ENCODE peak calls at places on chromosomes 5 and 9, in seven cellular contexts. One of them, this sample, is unnamed.

GRCh38 chr9:114989600-114990410 is 59.4 kb upstream of the TNFSF8 start:
- DNase-seq in Right ventricle myocardium superior: no peak
- DNase-seq in chondrocyte: no peak
- DNase-seq in cardiac muscle cell: no peak
- DNase-seq in RPMI8226: no peak
- DNase-seq in NCI-H510A treated with DMSO at 0.1 percent for 48 hours: no peak
- DNase-seq in SIG-M5: no peak
- DNase-seq in this sample: peak

GRCh38 chr9:33161011-33161588 is 6.0 kb downstream of the B4GALT1 start:
- DNase-seq in cardiac muscle cell: no peak
- DNase-seq in chondrocyte: no peak
- DNase-seq in Right ventricle myocardium superior: peak
- DNase-seq in NCI-H510A treated with DMSO at 0.1 percent for 48 hours: no peak
- DNase-seq in RPMI8226: peak
- DNase-seq in SIG-M5: no peak
- DNase-seq in this sample: no peak

GRCh38 chr5:87393331-87393730 is 19.4 kb downstream of the CCNH start:
- DNase-seq in SIG-M5: no peak
- DNase-seq in Right ventricle myocardium superior: no peak
- DNase-seq in RPMI8226: no peak
- DNase-seq in NCI-H510A treated with DMSO at 0.1 percent for 48 hours: no peak
- DNase-seq in cardiac muscle cell: no peak
- DNase-seq in chondrocyte: no peak
- DNase-seq in this sample: no peak

GRCh38 chr5:146426853-146427618 is 20.1 kb upstream of the TCERG1 start:
- DNase-seq in RPMI8226: peak
- DNase-seq in SIG-M5: no peak
- DNase-seq in NCI-H510A treated with DMSO at 0.1 percent for 48 hours: peak
- DNase-seq in chondrocyte: no peak
- DNase-seq in cardiac muscle cell: peak
- DNase-seq in Right ventricle myocardium superior: no peak
- DNase-seq in this sample: no peak

GRCh38 chr5:11191673-11192072 is 430.6 kb upstream of the DAP start:
- DNase-seq in NCI-H510A treated with DMSO at 0.1 percent for 48 hours: no peak
- DNase-seq in chondrocyte: no peak
- DNase-seq in RPMI8226: no peak
- DNase-seq in cardiac muscle cell: no peak
- DNase-seq in SIG-M5: no peak
- DNase-seq in Right ventricle myocardium superior: no peak
- DNase-seq in this sample: no peak

GRCh38 chr5:45454114-45454513 is 242.1 kb downstream of the HCN1 start:
- DNase-seq in cardiac muscle cell: peak
- DNase-seq in SIG-M5: no peak
- DNase-seq in chondrocyte: no peak
- DNase-seq in Right ventricle myocardium superior: no peak
- DNase-seq in RPMI8226: peak
- DNase-seq in NCI-H510A treated with DMSO at 0.1 percent for 48 hours: peak
- DNase-seq in this sample: no peak

GRCh38 chr5:144794922-144795321 is 624.2 kb downstream of the KCTD16 start:
- DNase-seq in Right ventricle myocardium superior: no peak
- DNase-seq in NCI-H510A treated with DMSO at 0.1 percent for 48 hours: no peak
- DNase-seq in RPMI8226: no peak
- DNase-seq in cardiac muscle cell: no peak
- DNase-seq in chondrocyte: no peak
- DNase-seq in SIG-M5: no peak
- DNase-seq in this sample: no peak

GRCh38 chr5:31934156-31934555 is 240.0 kb downstream of the GOLPH3 start:
- DNase-seq in chondrocyte: no peak
- DNase-seq in RPMI8226: no peak
- DNase-seq in SIG-M5: no peak
- DNase-seq in NCI-H510A treated with DMSO at 0.1 percent for 48 hours: no peak
- DNase-seq in Right ventricle myocardium superior: no peak
- DNase-seq in cardiac muscle cell: no peak
- DNase-seq in this sample: no peak

GRCh38 chr9:123663529-123663928 is 266.4 kb downstream of the DENND1A start:
- DNase-seq in chondrocyte: no peak
- DNase-seq in SIG-M5: no peak
- DNase-seq in NCI-H510A treated with DMSO at 0.1 percent for 48 hours: no peak
- DNase-seq in RPMI8226: no peak
- DNase-seq in Right ventricle myocardium superior: no peak
- DNase-seq in cardiac muscle cell: no peak
- DNase-seq in this sample: no peak

GRCh38 chr9:35826071-35826701 is 2.3 kb downstream of the FAM221B start:
- DNase-seq in RPMI8226: peak
- DNase-seq in chondrocyte: no peak
- DNase-seq in SIG-M5: no peak
- DNase-seq in Right ventricle myocardium superior: no peak
- DNase-seq in NCI-H510A treated with DMSO at 0.1 percent for 48 hours: peak
- DNase-seq in cardiac muscle cell: peak
- DNase-seq in this sample: peak

GRCh38 chr5:7801898-7802614 is 48.9 kb downstream of the CFAP90 start:
- DNase-seq in chondrocyte: no peak
- DNase-seq in NCI-H510A treated with DMSO at 0.1 percent for 48 hours: peak
- DNase-seq in SIG-M5: no peak
- DNase-seq in Right ventricle myocardium superior: no peak
- DNase-seq in RPMI8226: no peak
- DNase-seq in cardiac muscle cell: no peak
- DNase-seq in this sample: no peak

GRCh38 chr5:14917719-14918118 is 46.1 kb upstream of the ANKH start:
- DNase-seq in NCI-H510A treated with DMSO at 0.1 percent for 48 hours: no peak
- DNase-seq in cardiac muscle cell: no peak
- DNase-seq in chondrocyte: no peak
- DNase-seq in RPMI8226: no peak
- DNase-seq in Right ventricle myocardium superior: no peak
- DNase-seq in SIG-M5: no peak
- DNase-seq in this sample: no peak

GRCh38 chr5:40681351-40682311 is 1.9 kb downstream of the PTGER4 start:
- DNase-seq in chondrocyte: peak
- DNase-seq in NCI-H510A treated with DMSO at 0.1 percent for 48 hours: no peak
- DNase-seq in cardiac muscle cell: peak
- DNase-seq in RPMI8226: peak
- DNase-seq in Right ventricle myocardium superior: peak
- DNase-seq in SIG-M5: no peak
- DNase-seq in this sample: peak

GRCh38 chr5:151947924-151948323 is 23.3 kb upstream of the GLRA1 start:
- DNase-seq in SIG-M5: no peak
- DNase-seq in cardiac muscle cell: no peak
- DNase-seq in Right ventricle myocardium superior: no peak
- DNase-seq in chondrocyte: no peak
- DNase-seq in NCI-H510A treated with DMSO at 0.1 percent for 48 hours: no peak
- DNase-seq in RPMI8226: no peak
- DNase-seq in this sample: no peak

GRCh38 chr9:37935106-37935505 is 31.2 kb upstream of the SLC25A51 start:
- DNase-seq in cardiac muscle cell: no peak
- DNase-seq in RPMI8226: no peak
- DNase-seq in Right ventricle myocardium superior: no peak
- DNase-seq in NCI-H510A treated with DMSO at 0.1 percent for 48 hours: no peak
- DNase-seq in chondrocyte: no peak
- DNase-seq in SIG-M5: no peak
- DNase-seq in this sample: no peak

GRCh38 chr9:23563497-23563896 is 262.5 kb downstream of the ELAVL2 start:
- DNase-seq in Right ventricle myocardium superior: no peak
- DNase-seq in chondrocyte: no peak
- DNase-seq in NCI-H510A treated with DMSO at 0.1 percent for 48 hours: no peak
- DNase-seq in cardiac muscle cell: no peak
- DNase-seq in SIG-M5: no peak
- DNase-seq in RPMI8226: no peak
- DNase-seq in this sample: no peak

GRCh38 chr5:35365756-35366155 is 135.5 kb upstream of the PRLR start:
- DNase-seq in cardiac muscle cell: no peak
- DNase-seq in RPMI8226: no peak
- DNase-seq in chondrocyte: no peak
- DNase-seq in NCI-H510A treated with DMSO at 0.1 percent for 48 hours: no peak
- DNase-seq in SIG-M5: no peak
- DNase-seq in Right ventricle myocardium superior: no peak
- DNase-seq in this sample: no peak

GRCh38 chr5:132688536-132689409 is 15.0 kb downstream of the IL4 start:
- DNase-seq in RPMI8226: no peak
- DNase-seq in NCI-H510A treated with DMSO at 0.1 percent for 48 hours: no peak
- DNase-seq in SIG-M5: no peak
- DNase-seq in chondrocyte: no peak
- DNase-seq in Right ventricle myocardium superior: no peak
- DNase-seq in cardiac muscle cell: no peak
- DNase-seq in this sample: no peak

GRCh38 chr5:75053286-75054109 is 1.1 kb upstream of the GCNT4 start:
- DNase-seq in cardiac muscle cell: peak
- DNase-seq in NCI-H510A treated with DMSO at 0.1 percent for 48 hours: peak
- DNase-seq in SIG-M5: no peak
- DNase-seq in chondrocyte: peak
- DNase-seq in Right ventricle myocardium superior: peak
- DNase-seq in RPMI8226: peak
- DNase-seq in this sample: peak

GRCh38 chr5:81167544-81167943 is 65.6 kb upstream of the CKMT2 start:
- DNase-seq in Right ventricle myocardium superior: no peak
- DNase-seq in cardiac muscle cell: peak
- DNase-seq in SIG-M5: no peak
- DNase-seq in NCI-H510A treated with DMSO at 0.1 percent for 48 hours: no peak
- DNase-seq in chondrocyte: no peak
- DNase-seq in RPMI8226: no peak
- DNase-seq in this sample: no peak

GRCh38 chr9:123131258-123131657 is 97.8 kb downstream of the GPR21 start:
- DNase-seq in chondrocyte: no peak
- DNase-seq in RPMI8226: no peak
- DNase-seq in Right ventricle myocardium superior: no peak
- DNase-seq in cardiac muscle cell: peak
- DNase-seq in SIG-M5: no peak
- DNase-seq in NCI-H510A treated with DMSO at 0.1 percent for 48 hours: no peak
- DNase-seq in this sample: no peak

GRCh38 chr9:78559449-78559885 is 262.5 kb downstream of the PSAT1 start:
- DNase-seq in Right ventricle myocardium superior: no peak
- DNase-seq in SIG-M5: no peak
- DNase-seq in cardiac muscle cell: no peak
- DNase-seq in NCI-H510A treated with DMSO at 0.1 percent for 48 hours: no peak
- DNase-seq in chondrocyte: no peak
- DNase-seq in RPMI8226: no peak
- DNase-seq in this sample: no peak

GRCh38 chr9:69773258-69773657 is 13.4 kb upstream of the PTAR1 start:
- DNase-seq in Right ventricle myocardium superior: no peak
- DNase-seq in cardiac muscle cell: no peak
- DNase-seq in NCI-H510A treated with DMSO at 0.1 percent for 48 hours: no peak
- DNase-seq in chondrocyte: no peak
- DNase-seq in SIG-M5: no peak
- DNase-seq in RPMI8226: no peak
- DNase-seq in this sample: no peak

GRCh38 chr5:110549301-110549700 is 177.2 kb downstream of the TMEM232 start:
- DNase-seq in cardiac muscle cell: no peak
- DNase-seq in chondrocyte: no peak
- DNase-seq in NCI-H510A treated with DMSO at 0.1 percent for 48 hours: no peak
- DNase-seq in Right ventricle myocardium superior: no peak
- DNase-seq in SIG-M5: no peak
- DNase-seq in RPMI8226: no peak
- DNase-seq in this sample: no peak

GRCh38 chr5:107671742-107672211 is 1.0 kb upstream of the EFNA5 start:
- DNase-seq in NCI-H510A treated with DMSO at 0.1 percent for 48 hours: peak
- DNase-seq in RPMI8226: peak
- DNase-seq in cardiac muscle cell: peak
- DNase-seq in chondrocyte: no peak
- DNase-seq in Right ventricle myocardium superior: no peak
- DNase-seq in SIG-M5: no peak
- DNase-seq in this sample: no peak

GRCh38 chr5:83474170-83474796 is 2.7 kb downstream of the VCAN start:
- DNase-seq in RPMI8226: peak
- DNase-seq in SIG-M5: peak
- DNase-seq in Right ventricle myocardium superior: peak
- DNase-seq in NCI-H510A treated with DMSO at 0.1 percent for 48 hours: peak
- DNase-seq in chondrocyte: peak
- DNase-seq in cardiac muscle cell: peak
- DNase-seq in this sample: peak

GRCh38 chr5:158807947-158808346 is 291.8 kb downstream of the EBF1 start:
- DNase-seq in chondrocyte: no peak
- DNase-seq in RPMI8226: no peak
- DNase-seq in NCI-H510A treated with DMSO at 0.1 percent for 48 hours: no peak
- DNase-seq in cardiac muscle cell: no peak
- DNase-seq in SIG-M5: no peak
- DNase-seq in Right ventricle myocardium superior: no peak
- DNase-seq in this sample: no peak

This sample was measured in activated naive CD4-positive, alpha-beta T cell treated with anti-CD3 and anti-CD28 coated beads, Interleukin-2, amount 50 U/mL, for 72 hours.